ENCODE peak calls at places on chromosomes 5 and 9, in eight cellular contexts. One of them, this sample, is unnamed.

GRCh38 chr5:146662229-146662628 is 146.2 kb upstream of the GPR151 start:
- DNase-seq in WTC11: no peak
- DNase-seq in tibial nerve: peak
- DNase-seq in GM13977: peak
- DNase-seq in choroid plexus epithelial cell: peak
- DNase-seq in A549: peak
- DNase-seq in D721Med: no peak
- DNase-seq in HFFc6: peak
- DNase-seq in this sample: no peak

GRCh38 chr5:3155029-3155428 is 403.6 kb upstream of the IRX2 start:
- DNase-seq in GM13977: no peak
- DNase-seq in D721Med: no peak
- DNase-seq in choroid plexus epithelial cell: no peak
- DNase-seq in HFFc6: no peak
- DNase-seq in WTC11: no peak
- DNase-seq in tibial nerve: no peak
- DNase-seq in A549: no peak
- DNase-seq in this sample: no peak

GRCh38 chr9:134899168-134899567 is 18.5 kb downstream of the FCN1 start:
- DNase-seq in WTC11: no peak
- DNase-seq in choroid plexus epithelial cell: no peak
- DNase-seq in A549: no peak
- DNase-seq in HFFc6: no peak
- DNase-seq in D721Med: no peak
- DNase-seq in tibial nerve: no peak
- DNase-seq in GM13977: no peak
- DNase-seq in this sample: no peak

GRCh38 chr5:20286512-20286911 is 298.5 kb upstream of the CDH18 start:
- DNase-seq in WTC11: no peak
- DNase-seq in choroid plexus epithelial cell: peak
- DNase-seq in A549: peak
- DNase-seq in HFFc6: peak
- DNase-seq in tibial nerve: no peak
- DNase-seq in D721Med: no peak
- DNase-seq in GM13977: no peak
- DNase-seq in this sample: no peak

GRCh38 chr9:104982543-104982942 is 54.6 kb upstream of the ABCA1 start:
- DNase-seq in tibial nerve: no peak
- DNase-seq in WTC11: no peak
- DNase-seq in D721Med: no peak
- DNase-seq in HFFc6: no peak
- DNase-seq in choroid plexus epithelial cell: no peak
- DNase-seq in GM13977: no peak
- DNase-seq in A549: no peak
- DNase-seq in this sample: no peak

GRCh38 chr9:88831783-88832407 is 159.4 kb upstream of the S1PR3 start:
- DNase-seq in HFFc6: no peak
- DNase-seq in A549: no peak
- DNase-seq in tibial nerve: no peak
- DNase-seq in choroid plexus epithelial cell: no peak
- DNase-seq in WTC11: no peak
- DNase-seq in GM13977: peak
- DNase-seq in D721Med: no peak
- DNase-seq in this sample: no peak

GRCh38 chr5:10519729-10520128 is 44.1 kb upstream of the ANKRD33B start:
- DNase-seq in GM13977: no peak
- DNase-seq in WTC11: no peak
- DNase-seq in D721Med: no peak
- DNase-seq in tibial nerve: no peak
- DNase-seq in HFFc6: no peak
- DNase-seq in A549: no peak
- DNase-seq in choroid plexus epithelial cell: no peak
- DNase-seq in this sample: no peak

GRCh38 chr9:23537192-23538059 is 288.6 kb downstream of the ELAVL2 start:
- DNase-seq in WTC11: peak
- DNase-seq in A549: no peak
- DNase-seq in D721Med: no peak
- DNase-seq in choroid plexus epithelial cell: no peak
- DNase-seq in GM13977: no peak
- DNase-seq in HFFc6: no peak
- DNase-seq in tibial nerve: no peak
- DNase-seq in this sample: no peak

GRCh38 chr9:123401879-123402513 is 46.0 kb downstream of the CRB2 start:
- DNase-seq in WTC11: peak
- DNase-seq in GM13977: peak
- DNase-seq in D721Med: peak
- DNase-seq in choroid plexus epithelial cell: peak
- DNase-seq in HFFc6: peak
- DNase-seq in A549: peak
- DNase-seq in tibial nerve: peak
- DNase-seq in this sample: no peak

GRCh38 chr5:98840946-98841345 is 67.5 kb downstream of the RGMB start:
- DNase-seq in GM13977: no peak
- DNase-seq in A549: no peak
- DNase-seq in WTC11: no peak
- DNase-seq in D721Med: no peak
- DNase-seq in HFFc6: no peak
- DNase-seq in tibial nerve: no peak
- DNase-seq in choroid plexus epithelial cell: no peak
- DNase-seq in this sample: no peak

GRCh38 chr9:120619751-120620655 is 40.0 kb upstream of the CDK5RAP2 start:
- DNase-seq in D721Med: peak
- DNase-seq in WTC11: peak
- DNase-seq in choroid plexus epithelial cell: peak
- DNase-seq in GM13977: peak
- DNase-seq in tibial nerve: peak
- DNase-seq in A549: peak
- DNase-seq in HFFc6: peak
- DNase-seq in this sample: no peak

GRCh38 chr9:112790231-112790774 is 39.7 kb downstream of the SNX30 start:
- DNase-seq in tibial nerve: no peak
- DNase-seq in D721Med: no peak
- DNase-seq in GM13977: no peak
- DNase-seq in HFFc6: no peak
- DNase-seq in choroid plexus epithelial cell: no peak
- DNase-seq in A549: no peak
- DNase-seq in WTC11: no peak
- DNase-seq in this sample: no peak

GRCh38 chr5:124513216-124513615 is 233.2 kb downstream of the ZNF608 start:
- DNase-seq in HFFc6: no peak
- DNase-seq in WTC11: no peak
- DNase-seq in D721Med: no peak
- DNase-seq in GM13977: no peak
- DNase-seq in choroid plexus epithelial cell: peak
- DNase-seq in A549: no peak
- DNase-seq in tibial nerve: no peak
- DNase-seq in this sample: no peak

GRCh38 chr5:16902846-16903245 is 33.2 kb downstream of the MYO10 start:
- DNase-seq in WTC11: no peak
- DNase-seq in HFFc6: no peak
- DNase-seq in A549: no peak
- DNase-seq in tibial nerve: no peak
- DNase-seq in choroid plexus epithelial cell: no peak
- DNase-seq in GM13977: no peak
- DNase-seq in D721Med: no peak
- DNase-seq in this sample: no peak

GRCh38 chr5:59093329-59093728 is 510.5 kb downstream of the RAB3C start:
- DNase-seq in tibial nerve: no peak
- DNase-seq in GM13977: no peak
- DNase-seq in D721Med: no peak
- DNase-seq in A549: peak
- DNase-seq in WTC11: no peak
- DNase-seq in choroid plexus epithelial cell: peak
- DNase-seq in HFFc6: no peak
- DNase-seq in this sample: no peak

GRCh38 chr5:40204157-40204556 is 475.6 kb upstream of the PTGER4 start:
- DNase-seq in D721Med: no peak
- DNase-seq in choroid plexus epithelial cell: no peak
- DNase-seq in GM13977: no peak
- DNase-seq in HFFc6: no peak
- DNase-seq in tibial nerve: no peak
- DNase-seq in A549: no peak
- DNase-seq in WTC11: no peak
- DNase-seq in this sample: no peak

GRCh38 chr5:129018836-129019235 is 53.5 kb downstream of the SLC27A6 start:
- DNase-seq in choroid plexus epithelial cell: no peak
- DNase-seq in GM13977: no peak
- DNase-seq in A549: no peak
- DNase-seq in tibial nerve: no peak
- DNase-seq in D721Med: no peak
- DNase-seq in HFFc6: no peak
- DNase-seq in WTC11: no peak
- DNase-seq in this sample: no peak

GRCh38 chr9:135939351-135940265 is 21.6 kb downstream of the UBAC1 start:
- DNase-seq in WTC11: no peak
- DNase-seq in HFFc6: no peak
- DNase-seq in tibial nerve: no peak
- DNase-seq in GM13977: no peak
- DNase-seq in A549: no peak
- DNase-seq in choroid plexus epithelial cell: no peak
- DNase-seq in D721Med: no peak
- DNase-seq in this sample: no peak

GRCh38 chr5:41337724-41338123 is 124.4 kb upstream of the C6 start:
- DNase-seq in tibial nerve: no peak
- DNase-seq in A549: no peak
- DNase-seq in WTC11: no peak
- DNase-seq in D721Med: no peak
- DNase-seq in GM13977: no peak
- DNase-seq in choroid plexus epithelial cell: no peak
- DNase-seq in HFFc6: no peak
- DNase-seq in this sample: no peak

GRCh38 chr5:41335596-41335995 is 122.3 kb upstream of the C6 start:
- DNase-seq in GM13977: no peak
- DNase-seq in HFFc6: no peak
- DNase-seq in WTC11: no peak
- DNase-seq in A549: no peak
- DNase-seq in choroid plexus epithelial cell: no peak
- DNase-seq in tibial nerve: no peak
- DNase-seq in D721Med: no peak
- DNase-seq in this sample: no peak

GRCh38 chr5:41336471-41336870 is 123.1 kb upstream of the C6 start:
- DNase-seq in HFFc6: no peak
- DNase-seq in D721Med: no peak
- DNase-seq in GM13977: no peak
- DNase-seq in tibial nerve: no peak
- DNase-seq in WTC11: no peak
- DNase-seq in choroid plexus epithelial cell: no peak
- DNase-seq in A549: no peak
- DNase-seq in this sample: no peak

GRCh38 chr5:41338276-41338675 is 124.9 kb upstream of the C6 start:
- DNase-seq in A549: no peak
- DNase-seq in tibial nerve: no peak
- DNase-seq in GM13977: no peak
- DNase-seq in D721Med: no peak
- DNase-seq in HFFc6: no peak
- DNase-seq in WTC11: no peak
- DNase-seq in choroid plexus epithelial cell: peak
- DNase-seq in this sample: no peak

GRCh38 chr5:41337240-41337639 is 123.9 kb upstream of the C6 start:
- DNase-seq in HFFc6: no peak
- DNase-seq in D721Med: no peak
- DNase-seq in tibial nerve: no peak
- DNase-seq in A549: no peak
- DNase-seq in GM13977: no peak
- DNase-seq in WTC11: no peak
- DNase-seq in choroid plexus epithelial cell: no peak
- DNase-seq in this sample: no peak
- TF ChIP-seq CTCF in HFFc6: no peak
- TF ChIP-seq CTCF in D721Med: no peak
- TF ChIP-seq CTCF in tibial nerve: no peak
- TF ChIP-seq CTCF in A549: no peak
- TF ChIP-seq CTCF in GM13977: no peak
- TF ChIP-seq CTCF in WTC11: no peak
- TF ChIP-seq CTCF in choroid plexus epithelial cell: no peak
- TF ChIP-seq CTCF in this sample: no peak

DNA sequence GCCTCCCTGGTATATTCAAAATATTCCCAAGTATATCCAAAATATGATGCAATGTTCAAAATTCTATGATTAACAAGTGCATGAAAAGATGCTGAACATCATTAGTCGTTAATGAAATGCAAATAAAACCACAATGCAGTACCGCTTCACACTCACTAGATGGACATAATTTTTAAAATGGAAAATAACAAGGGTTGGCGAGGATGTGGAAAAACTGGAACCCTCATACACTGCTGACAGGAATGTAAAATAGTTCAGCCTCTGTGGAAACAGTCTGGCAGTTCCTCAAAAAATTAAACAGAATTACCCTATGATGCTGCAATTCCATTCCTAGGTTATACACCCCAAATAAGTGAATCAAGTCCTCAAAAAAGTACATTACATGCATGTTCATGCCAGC is 36.1 kb upstream of the MYOT start:
- DNase-seq in A549: no peak
- DNase-seq in HFFc6: no peak
- DNase-seq in WTC11: no peak
- DNase-seq in D721Med: no peak
- DNase-seq in choroid plexus epithelial cell: peak
- DNase-seq in GM13977: no peak
- DNase-seq in tibial nerve: no peak
- DNase-seq in this sample: no peak
- TF ChIP-seq CTCF in A549: no peak
- TF ChIP-seq CTCF in HFFc6: peak
- TF ChIP-seq CTCF in WTC11: no peak
- TF ChIP-seq CTCF in D721Med: no peak
- TF ChIP-seq CTCF in choroid plexus epithelial cell: no peak
- TF ChIP-seq CTCF in GM13977: no peak
- TF ChIP-seq CTCF in tibial nerve: no peak
- TF ChIP-seq CTCF in this sample: no peak

GRCh38 chr5:1349246-1349645 is 4.3 kb upstream of the CLPTM1L start:
- DNase-seq in HFFc6: no peak
- DNase-seq in choroid plexus epithelial cell: no peak
- DNase-seq in WTC11: no peak
- DNase-seq in D721Med: no peak
- DNase-seq in GM13977: no peak
- DNase-seq in A549: peak
- DNase-seq in tibial nerve: no peak
- DNase-seq in this sample: no peak
- TF ChIP-seq CTCF in HFFc6: no peak
- TF ChIP-seq CTCF in choroid plexus epithelial cell: no peak
- TF ChIP-seq CTCF in WTC11: no peak
- TF ChIP-seq CTCF in D721Med: peak
- TF ChIP-seq CTCF in GM13977: no peak
- TF ChIP-seq CTCF in A549: no peak
- TF ChIP-seq CTCF in tibial nerve: no peak
- TF ChIP-seq CTCF in this sample: no peak

DNA sequence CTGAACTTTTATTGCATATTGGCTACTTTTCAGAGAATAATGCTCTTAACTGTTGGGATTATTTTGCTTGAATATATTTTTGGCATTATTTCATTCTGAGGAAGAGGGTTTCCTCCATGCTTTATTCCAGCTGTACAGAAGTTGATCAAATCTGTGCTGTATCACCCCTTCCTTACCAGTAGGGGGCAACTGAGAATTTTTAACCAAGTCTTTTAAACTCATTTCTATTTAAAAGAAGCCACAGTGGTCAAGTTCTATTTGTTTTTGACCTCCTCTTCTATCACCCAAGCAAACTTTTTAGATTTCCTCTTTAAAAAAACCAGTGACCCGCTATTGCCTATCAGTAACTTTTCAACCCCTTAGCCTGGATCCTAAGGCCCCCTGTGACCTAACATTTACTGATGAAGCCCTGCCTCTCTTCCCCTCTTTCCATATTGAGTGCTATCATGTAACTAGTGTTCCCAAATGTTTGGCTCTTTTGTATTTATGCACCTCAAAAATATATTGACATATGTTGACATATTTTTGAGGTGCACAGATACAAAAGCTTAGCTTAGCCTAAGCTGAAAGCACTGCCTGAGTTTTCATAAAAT is 80.6 kb downstream of the FBXO4 start:
- DNase-seq in tibial nerve: no peak
- DNase-seq in GM13977: peak
- DNase-seq in D721Med: peak
- DNase-seq in HFFc6: peak
- DNase-seq in choroid plexus epithelial cell: peak
- DNase-seq in WTC11: no peak
- DNase-seq in A549: peak
- DNase-seq in this sample: no peak
- TF ChIP-seq CTCF in tibial nerve: peak
- TF ChIP-seq CTCF in GM13977: peak
- TF ChIP-seq CTCF in D721Med: peak
- TF ChIP-seq CTCF in HFFc6: peak
- TF ChIP-seq CTCF in choroid plexus epithelial cell: peak
- TF ChIP-seq CTCF in WTC11: peak
- TF ChIP-seq CTCF in A549: peak
- TF ChIP-seq CTCF in this sample: peak